ENCODE peak calls at places on chromosomes 4 and X, in seven cellular contexts. One of them, this sample, is unnamed.

GRCh38 chr4:180281726-180282125 is 1961.5 kb upstream of the TENM3 start:
- DNase-seq in SK-N-SH: no peak
- DNase-seq in HepG2: no peak
- DNase-seq in K562: no peak
- DNase-seq in GM12878: no peak
- DNase-seq in H1: no peak
- DNase-seq in HCT116: no peak
- DNase-seq in this sample: no peak

GRCh38 chrX:12790878-12791252 is 347 bp upstream of the PRPS2 start:
- DNase-seq in GM12878: no peak
- DNase-seq in H1: no peak
- DNase-seq in HCT116: no peak
- DNase-seq in K562: no peak
- DNase-seq in HepG2: no peak
- DNase-seq in SK-N-SH: no peak
- DNase-seq in this sample: no peak

GRCh38 chrX:129777218-129777768 is 2.5 kb upstream of the SASH3 start:
- DNase-seq in HepG2: peak; percentile 19
- DNase-seq in GM12878: no peak
- DNase-seq in SK-N-SH: no peak
- DNase-seq in H1: no peak
- DNase-seq in K562: no peak
- DNase-seq in HCT116: no peak
- DNase-seq in this sample: no peak

GRCh38 chrX:42821803-42822443 is 44.0 kb upstream of the PPP1R2C start:
- DNase-seq in H1: no peak
- DNase-seq in GM12878: no peak
- DNase-seq in HCT116: no peak
- DNase-seq in K562: no peak
- DNase-seq in HepG2: no peak
- DNase-seq in SK-N-SH: no peak
- DNase-seq in this sample: no peak

GRCh38 chrX:71224969-71225368 is 1.9 kb downstream of the GJB1 start:
- DNase-seq in HepG2: peak; percentile 55
- DNase-seq in GM12878: no peak
- DNase-seq in HCT116: no peak
- DNase-seq in SK-N-SH: no peak
- DNase-seq in H1: no peak
- DNase-seq in K562: no peak
- DNase-seq in this sample: no peak

GRCh38 chrX:44025611-44026010 is 52.4 kb upstream of the NDP start:
- DNase-seq in HepG2: no peak
- DNase-seq in HCT116: no peak
- DNase-seq in H1: no peak
- DNase-seq in K562: no peak
- DNase-seq in SK-N-SH: no peak
- DNase-seq in GM12878: no peak
- DNase-seq in this sample: no peak

GRCh38 chr4:76449362-76449767 is 14.3 kb downstream of the SHROOM3 start:
- DNase-seq in SK-N-SH: no peak
- DNase-seq in GM12878: no peak
- DNase-seq in K562: no peak
- DNase-seq in HepG2: no peak
- DNase-seq in H1: no peak
- DNase-seq in HCT116: no peak
- DNase-seq in this sample: no peak

GRCh38 chrX:20053537-20053936 is 62.7 kb upstream of the BCLAF3 start:
- DNase-seq in HepG2: no peak
- DNase-seq in H1: no peak
- DNase-seq in SK-N-SH: no peak
- DNase-seq in K562: no peak
- DNase-seq in GM12878: no peak
- DNase-seq in HCT116: no peak
- DNase-seq in this sample: no peak

GRCh38 chr4:41646862-41647261 is 101.7 kb downstream of the PHOX2B start:
- DNase-seq in HepG2: no peak
- DNase-seq in K562: no peak
- DNase-seq in HCT116: no peak
- DNase-seq in H1: no peak
- DNase-seq in SK-N-SH: no peak
- DNase-seq in GM12878: no peak
- DNase-seq in this sample: no peak

GRCh38 chrX:3518870-3519269 is 172.4 kb upstream of the MXRA5 start:
- DNase-seq in SK-N-SH: no peak
- DNase-seq in HepG2: peak; percentile 2
- DNase-seq in HCT116: peak; percentile 63
- DNase-seq in H1: peak; percentile 1
- DNase-seq in K562: peak; percentile 4
- DNase-seq in GM12878: no peak
- DNase-seq in this sample: no peak

GRCh38 chr4:151955721-151956340 is 195.0 kb upstream of the GATB start:
- DNase-seq in SK-N-SH: no peak
- DNase-seq in HCT116: no peak
- DNase-seq in K562: no peak
- DNase-seq in GM12878: no peak
- DNase-seq in HepG2: no peak
- DNase-seq in H1: no peak
- DNase-seq in this sample: no peak

GRCh38 chr4:187893418-187893817 is 102.2 kb upstream of the ZFP42 start:
- DNase-seq in HCT116: no peak
- DNase-seq in HepG2: no peak
- DNase-seq in SK-N-SH: no peak
- DNase-seq in GM12878: no peak
- DNase-seq in H1: no peak
- DNase-seq in K562: no peak
- DNase-seq in this sample: no peak

GRCh38 chr4:127006509-127006908 is 626.2 kb upstream of the INTU start:
- DNase-seq in K562: no peak
- DNase-seq in GM12878: no peak
- DNase-seq in SK-N-SH: no peak
- DNase-seq in H1: no peak
- DNase-seq in HCT116: no peak
- DNase-seq in HepG2: no peak
- DNase-seq in this sample: no peak

GRCh38 chr4:91837608-91838029 is 466.1 kb upstream of the GRID2 start:
- DNase-seq in HCT116: no peak
- DNase-seq in GM12878: no peak
- DNase-seq in HepG2: no peak
- DNase-seq in H1: no peak
- DNase-seq in K562: no peak
- DNase-seq in SK-N-SH: no peak
- DNase-seq in this sample: no peak

GRCh38 chr4:40908297-40908696 is 158.5 kb downstream of the NSUN7 start:
- DNase-seq in K562: no peak
- DNase-seq in HepG2: no peak
- DNase-seq in GM12878: no peak
- DNase-seq in SK-N-SH: no peak
- DNase-seq in HCT116: peak; percentile 71
- DNase-seq in H1: peak; percentile 9
- DNase-seq in this sample: no peak

GRCh38 chrX:130507015-130507414 is 105.2 kb downstream of the RBMX2 start:
- DNase-seq in SK-N-SH: no peak
- DNase-seq in K562: no peak
- DNase-seq in HCT116: no peak
- DNase-seq in H1: no peak
- DNase-seq in HepG2: no peak
- DNase-seq in GM12878: no peak
- DNase-seq in this sample: no peak

GRCh38 chr4:48137766-48138349 is 3.8 kb upstream of the TXK start:
- DNase-seq in K562: no peak
- DNase-seq in H1: no peak
- DNase-seq in SK-N-SH: no peak
- DNase-seq in HCT116: no peak
- DNase-seq in GM12878: no peak
- DNase-seq in HepG2: no peak
- DNase-seq in this sample: no peak

GRCh38 chr4:48138511-48138910 is 4.5 kb upstream of the TXK start:
- DNase-seq in GM12878: no peak
- DNase-seq in HCT116: no peak
- DNase-seq in K562: no peak
- DNase-seq in HepG2: no peak
- DNase-seq in SK-N-SH: no peak
- DNase-seq in H1: no peak
- DNase-seq in this sample: no peak

GRCh38 chr4:48138936-48139335 is 4.9 kb upstream of the TXK start:
- DNase-seq in HCT116: no peak
- DNase-seq in K562: no peak
- DNase-seq in GM12878: peak; percentile 53
- DNase-seq in H1: no peak
- DNase-seq in HepG2: no peak
- DNase-seq in SK-N-SH: no peak
- DNase-seq in this sample: no peak

GRCh38 chr4:48141048-48141447 is 7.0 kb upstream of the TXK start:
- DNase-seq in SK-N-SH: peak; percentile 48
- DNase-seq in GM12878: no peak
- DNase-seq in H1: no peak
- DNase-seq in HCT116: no peak
- DNase-seq in K562: peak; percentile 38
- DNase-seq in HepG2: peak; percentile 20
- DNase-seq in this sample: peak; percentile 43

GRCh38 chr4:48139688-48140087 is 5.6 kb upstream of the TXK start:
- DNase-seq in HepG2: no peak
- DNase-seq in HCT116: no peak
- DNase-seq in SK-N-SH: no peak
- DNase-seq in GM12878: no peak
- DNase-seq in H1: no peak
- DNase-seq in K562: no peak
- DNase-seq in this sample: no peak
- TF ChIP-seq JUND in HepG2: no peak
- TF ChIP-seq JUND in HCT116: no peak
- TF ChIP-seq JUND in SK-N-SH: no peak
- TF ChIP-seq JUND in GM12878: no peak
- TF ChIP-seq JUND in H1: no peak
- TF ChIP-seq JUND in K562: no peak
- TF ChIP-seq JUND in this sample: no peak

GRCh38 chr4:125115941-125116340 is 198.8 kb upstream of the FAT4 start:
- DNase-seq in HepG2: no peak
- DNase-seq in K562: no peak
- DNase-seq in H1: no peak
- DNase-seq in HCT116: no peak
- DNase-seq in SK-N-SH: no peak
- DNase-seq in GM12878: no peak
- DNase-seq in this sample: no peak
- TF ChIP-seq JUND in HepG2: no peak
- TF ChIP-seq JUND in K562: no peak
- TF ChIP-seq JUND in H1: no peak
- TF ChIP-seq JUND in HCT116: no peak
- TF ChIP-seq JUND in SK-N-SH: peak; percentile 74
- TF ChIP-seq JUND in GM12878: no peak
- TF ChIP-seq JUND in this sample: no peak

DNA sequence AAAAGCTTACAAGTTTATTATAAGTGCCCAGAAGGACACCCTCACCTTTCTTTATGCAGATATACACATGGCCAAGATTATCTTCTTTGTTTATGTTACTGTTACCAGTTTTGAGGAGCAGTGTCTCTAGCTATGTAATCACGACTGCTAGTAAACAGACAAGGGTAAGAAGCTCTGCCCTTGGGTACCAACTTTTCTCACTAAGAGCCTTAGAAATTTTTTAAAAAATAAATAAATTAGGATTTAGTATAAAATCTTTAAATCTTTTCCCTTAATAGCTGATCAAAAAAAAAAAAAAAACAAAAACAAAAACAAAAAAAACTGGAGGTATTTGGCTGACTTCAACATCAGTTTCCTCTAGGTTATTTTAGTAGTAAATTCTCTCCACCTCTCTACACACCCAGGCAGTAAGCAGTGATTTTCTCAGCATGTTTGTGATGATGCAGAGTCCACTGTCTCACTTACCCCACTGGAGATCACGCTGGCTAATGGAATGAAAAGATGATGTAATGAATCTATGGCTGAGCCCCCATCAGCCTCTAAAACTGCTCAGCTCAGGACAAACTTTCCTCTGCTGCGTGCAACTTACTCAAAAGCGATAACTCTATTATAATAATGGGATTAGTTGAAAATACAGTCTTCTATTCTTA is 125.9 kb downstream of the FRYL start:
- DNase-seq in HCT116: no peak
- DNase-seq in K562: no peak
- DNase-seq in SK-N-SH: no peak
- DNase-seq in HepG2: no peak
- DNase-seq in GM12878: no peak
- DNase-seq in H1: no peak
- DNase-seq in this sample: no peak
- TF ChIP-seq JUND in HCT116: no peak
- TF ChIP-seq JUND in K562: no peak
- TF ChIP-seq JUND in SK-N-SH: no peak
- TF ChIP-seq JUND in HepG2: no peak
- TF ChIP-seq JUND in GM12878: no peak
- TF ChIP-seq JUND in H1: no peak
- TF ChIP-seq JUND in this sample: no peak

DNA sequence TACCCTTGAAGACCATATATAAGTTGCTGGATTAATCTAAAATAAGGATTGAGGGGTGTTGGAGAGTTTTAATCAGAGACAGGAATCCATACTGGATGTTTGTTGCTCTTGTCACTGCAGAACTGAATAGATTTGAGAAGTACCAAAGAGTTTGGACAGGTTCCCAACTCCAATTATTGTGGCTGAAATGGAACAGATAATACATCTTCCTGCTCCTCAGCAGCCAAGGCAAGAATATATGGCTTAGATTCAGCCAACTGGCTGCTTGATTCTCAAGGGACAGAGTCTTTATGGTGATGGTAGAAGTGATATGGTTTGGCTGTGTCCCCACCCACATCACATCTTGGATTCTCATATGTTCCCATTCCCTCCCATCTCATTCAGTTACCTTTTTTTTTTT is 97.0 kb upstream of the PDHA2 start:
- DNase-seq in H1: no peak
- DNase-seq in GM12878: no peak
- DNase-seq in K562: no peak
- DNase-seq in HepG2: no peak
- DNase-seq in HCT116: no peak
- DNase-seq in SK-N-SH: no peak
- DNase-seq in this sample: no peak
- TF ChIP-seq JUND in H1: no peak
- TF ChIP-seq JUND in GM12878: no peak
- TF ChIP-seq JUND in K562: no peak
- TF ChIP-seq JUND in HepG2: no peak
- TF ChIP-seq JUND in HCT116: no peak
- TF ChIP-seq JUND in SK-N-SH: no peak
- TF ChIP-seq JUND in this sample: no peak

GRCh38 chr4:86980230-86980629 is 45.4 kb downstream of the AFF1 start:
- DNase-seq in K562: no peak
- DNase-seq in HCT116: no peak
- DNase-seq in SK-N-SH: no peak
- DNase-seq in H1: no peak
- DNase-seq in HepG2: no peak
- DNase-seq in GM12878: no peak
- DNase-seq in this sample: no peak

GRCh38 chr4:86975927-86976326 is 41.1 kb downstream of the AFF1 start:
- DNase-seq in H1: no peak
- DNase-seq in SK-N-SH: no peak
- DNase-seq in K562: no peak
- DNase-seq in GM12878: no peak
- DNase-seq in HepG2: no peak
- DNase-seq in HCT116: no peak
- DNase-seq in this sample: no peak

GRCh38 chr4:86978709-86979108 is 43.9 kb downstream of the AFF1 start:
- DNase-seq in GM12878: no peak
- DNase-seq in HepG2: no peak
- DNase-seq in H1: no peak
- DNase-seq in SK-N-SH: no peak
- DNase-seq in HCT116: no peak
- DNase-seq in K562: no peak
- DNase-seq in this sample: no peak

GRCh38 chr4:86976801-86977485 is 42.1 kb downstream of the AFF1 start:
- DNase-seq in HepG2: no peak
- DNase-seq in H1: no peak
- DNase-seq in K562: no peak
- DNase-seq in GM12878: no peak
- DNase-seq in HCT116: no peak
- DNase-seq in SK-N-SH: no peak
- DNase-seq in this sample: no peak

GRCh38 chr4:86977621-86978184 is 42.9 kb downstream of the AFF1 start:
- DNase-seq in K562: no peak
- DNase-seq in HCT116: peak; percentile 73
- DNase-seq in GM12878: peak; percentile 67
- DNase-seq in HepG2: peak; percentile 96
- DNase-seq in H1: no peak
- DNase-seq in SK-N-SH: no peak
- DNase-seq in this sample: peak; percentile 40
- TF ChIP-seq JUND in K562: peak; percentile 41
- TF ChIP-seq JUND in HCT116: peak; percentile 76
- TF ChIP-seq JUND in GM12878: peak; percentile 18
- TF ChIP-seq JUND in HepG2: peak; percentile 99
- TF ChIP-seq JUND in H1: no peak
- TF ChIP-seq JUND in SK-N-SH: no peak
- TF ChIP-seq JUND in this sample: no peak

This sample was measured in T47D.